ENCODE peak calls at places on chromosomes 1 and 21, in five cellular contexts. F, P, I, B and C are unnamed samples.

GRCh38 chr1:97108200-97108599 is 386.6 kb downstream of the PTBP2 start:
- DNase-seq in F (no peak), P (no peak), I (peak), B (no peak), C (no peak)

GRCh38 chr1:117886101-117886795 is 43.2 kb downstream of the GDAP2 start:
- DNase-seq in F (peak), P (no peak), I (peak), B (no peak), C (no peak)

GRCh38 chr21:43343992-43344886 is 82.7 kb downstream of the SIK1 start:
- DNase-seq in F (no peak), P (no peak), I (no peak), B (no peak), C (no peak)

GRCh38 chr1:153945795-153946621 is 510 bp downstream of the DENND4B start:
- DNase-seq in F (peak), P (no peak), I (peak), B (peak), C (no peak)

GRCh38 chr1:55727010-55727409 is 511.8 kb upstream of the USP24 start:
- DNase-seq in F (peak), P (peak), I (peak), B (no peak), C (peak)

GRCh38 chr21:15759469-15759868 is 29.7 kb downstream of the USP25 start:
- DNase-seq in F (no peak), P (no peak), I (no peak), B (no peak), C (no peak)

GRCh38 chr1:34696230-34696629 is 58.6 kb upstream of the GJB5 start:
- DNase-seq in F (no peak), P (no peak), I (peak), B (peak), C (no peak)

GRCh38 chr1:21631944-21632887 is 36.9 kb downstream of the RAP1GAP start:
- DNase-seq in F (no peak), P (no peak), I (no peak), B (peak), C (no peak)

GRCh38 chr1:224427346-224427745 is 7.3 kb downstream of the WDR26 start:
- DNase-seq in F (peak), P (no peak), I (peak), B (no peak), C (peak)

GRCh38 chr1:59316497-59317128 is 19.7 kb downstream of the FGGY start:
- DNase-seq in F (no peak), P (no peak), I (no peak), B (no peak), C (no peak)

GRCh38 chr1:234361102-234361603 is 12.1 kb upstream of the COA6 start:
- DNase-seq in F (no peak), P (no peak), I (no peak), B (no peak), C (no peak)

GRCh38 chr1:27868932-27869718 is 3.2 kb upstream of the THEMIS2 start:
- DNase-seq in F (no peak), P (no peak), I (no peak), B (peak), C (no peak)

GRCh38 chr1:52506349-52506748 is 46.5 kb downstream of the TUT4 start:
- DNase-seq in F (no peak), P (no peak), I (no peak), B (no peak), C (no peak)

GRCh38 chr1:43021547-43022474 is 63.1 kb upstream of the SLC2A1 start:
- DNase-seq in F (no peak), P (peak), I (no peak), B (no peak), C (no peak)

GRCh38 chr1:94045465-94046056 is 75.4 kb downstream of the ABCA4 start:
- DNase-seq in F (peak), P (peak), I (peak), B (peak), C (peak)

GRCh38 chr1:20715406-20715805 is 2.4 kb downstream of the KIF17 start:
- DNase-seq in F (no peak), P (no peak), I (no peak), B (no peak), C (no peak)

GRCh38 chr1:152182431-152182830 is 23.4 kb upstream of the RPTN start:
- DNase-seq in F (peak), P (no peak), I (peak), B (no peak), C (no peak)

GRCh38 chr1:35315649-35316048 is 47.1 kb downstream of the ZMYM4 start:
- DNase-seq in F (no peak), P (no peak), I (no peak), B (no peak), C (no peak)

GRCh38 chr1:184503221-184503749 is 116.5 kb downstream of the C1orf21 start:
- DNase-seq in F (no peak), P (no peak), I (no peak), B (no peak), C (no peak)

GRCh38 chr1:100719490-100719889 is at the start of gene VCAM1:
- DNase-seq in F (peak), P (no peak), I (no peak), B (peak), C (no peak)

GRCh38 chr1:8097077-8097799 is 71.1 kb upstream of the ERRFI1 start:
- DNase-seq in F (peak), P (peak), I (peak), B (peak), C (peak)

GRCh38 chr1:75134656-75134938 is 409 bp downstream of the LHX8 start:
- DNase-seq in F (no peak), P (no peak), I (no peak), B (no peak), C (no peak)

GRCh38 chr1:75135829-75136142 is 1.6 kb downstream of the LHX8 start:
- DNase-seq in F (no peak), P (no peak), I (no peak), B (no peak), C (no peak)

GRCh38 chr1:75132421-75133381 is 1.5 kb upstream of the LHX8 start:
- DNase-seq in F (no peak), P (no peak), I (no peak), B (no peak), C (no peak)

GRCh38 chr1:75134939-75135828 is 996 bp downstream of the LHX8 start:
- DNase-seq in F (peak), P (no peak), I (no peak), B (no peak), C (no peak)

GRCh38 chr1:75133754-75134655 is at the start of gene LHX8:
- DNase-seq in F (no peak), P (no peak), I (no peak), B (no peak), C (no peak)
- H3K4me3 ChIP-seq in F (no peak), P (no peak), I (no peak), B (peak), C (no peak)

GRCh38 chr1:204931313-204931712 is 60.7 kb downstream of the NFASC start:
- DNase-seq in F (no peak), P (no peak), I (no peak), B (no peak), C (no peak)

GRCh38 chr1:204928671-204929486 is 58.2 kb downstream of the NFASC start:
- DNase-seq in F (no peak), P (no peak), I (no peak), B (no peak), C (no peak)

GRCh38 chr1:204929487-204930185 is 59.0 kb downstream of the NFASC start:
- DNase-seq in F (no peak), P (no peak), I (no peak), B (no peak), C (no peak)

GRCh38 chr1:204925701-204926100 is 55.0 kb downstream of the NFASC start:
- DNase-seq in F (no peak), P (no peak), I (no peak), B (no peak), C (no peak)

GRCh38 chr1:204927673-204928641 is 57.3 kb downstream of the NFASC start:
- DNase-seq in F (no peak), P (no peak), I (no peak), B (no peak), C (no peak)
- TF ChIP-seq CTCF in F (no peak), P (no peak), I (no peak), B (no peak), C (no peak)

DNA sequence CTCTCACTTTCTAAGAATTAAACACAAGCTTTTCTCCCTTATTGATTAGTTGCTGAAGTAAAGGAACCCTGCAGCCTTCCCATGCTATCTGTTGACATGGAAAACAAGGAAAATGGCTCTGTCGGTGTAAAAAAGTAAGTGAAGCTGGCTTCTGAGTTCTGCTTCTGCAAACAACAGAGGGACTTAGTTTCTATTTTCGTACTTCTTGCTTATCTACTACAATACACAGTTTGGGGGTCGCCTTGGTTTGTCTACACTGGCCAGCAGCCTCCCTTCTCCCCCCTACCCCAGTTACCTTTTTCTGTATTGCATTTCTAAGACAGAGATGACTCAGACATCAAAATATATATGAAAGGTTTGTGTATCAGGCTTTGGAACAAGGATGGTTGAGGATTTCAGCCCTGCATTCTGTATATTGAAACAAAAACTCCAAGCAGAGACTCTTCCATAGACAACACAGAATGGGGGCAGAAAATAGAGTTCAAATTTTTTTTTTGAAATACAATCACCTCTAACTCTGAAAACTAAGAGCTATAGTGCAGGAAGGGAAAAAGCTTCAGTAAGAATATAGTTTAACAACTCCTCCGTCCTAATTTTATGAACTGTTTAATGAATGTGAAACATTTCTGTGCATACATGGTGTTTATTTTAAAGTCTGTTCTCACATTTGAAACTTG is 1.8 kb downstream of the SAMD13 start:
- DNase-seq in F (peak), P (no peak), I (no peak), B (no peak), C (no peak)
- H3K4me3 ChIP-seq in F (peak), P (peak), I (peak), B (peak), C (peak)

GRCh38 chr1:203368624-203369451 is 17.9 kb upstream of the FMOD start:
- DNase-seq in F (peak), P (no peak), I (peak), B (peak), C (peak)
- TF ChIP-seq CTCF in F (peak), P (peak), I (peak), B (no peak), C (peak)

GRCh38 chr1:1034438-1034759 is 14.5 kb downstream of the AGRN start:
- DNase-seq in F (no peak), P (no peak), I (no peak), B (no peak), C (no peak)

GRCh38 chr1:1033009-1033587 is 13.2 kb downstream of the AGRN start:
- DNase-seq in F (peak), P (no peak), I (peak), B (peak), C (no peak)

GRCh38 chr1:1035291-1035931 is 15.5 kb downstream of the AGRN start:
- DNase-seq in F (no peak), P (no peak), I (no peak), B (no peak), C (no peak)

GRCh38 chr1:1032428-1032827 is 12.5 kb downstream of the AGRN start:
- DNase-seq in F (no peak), P (no peak), I (no peak), B (no peak), C (no peak)

DNA sequence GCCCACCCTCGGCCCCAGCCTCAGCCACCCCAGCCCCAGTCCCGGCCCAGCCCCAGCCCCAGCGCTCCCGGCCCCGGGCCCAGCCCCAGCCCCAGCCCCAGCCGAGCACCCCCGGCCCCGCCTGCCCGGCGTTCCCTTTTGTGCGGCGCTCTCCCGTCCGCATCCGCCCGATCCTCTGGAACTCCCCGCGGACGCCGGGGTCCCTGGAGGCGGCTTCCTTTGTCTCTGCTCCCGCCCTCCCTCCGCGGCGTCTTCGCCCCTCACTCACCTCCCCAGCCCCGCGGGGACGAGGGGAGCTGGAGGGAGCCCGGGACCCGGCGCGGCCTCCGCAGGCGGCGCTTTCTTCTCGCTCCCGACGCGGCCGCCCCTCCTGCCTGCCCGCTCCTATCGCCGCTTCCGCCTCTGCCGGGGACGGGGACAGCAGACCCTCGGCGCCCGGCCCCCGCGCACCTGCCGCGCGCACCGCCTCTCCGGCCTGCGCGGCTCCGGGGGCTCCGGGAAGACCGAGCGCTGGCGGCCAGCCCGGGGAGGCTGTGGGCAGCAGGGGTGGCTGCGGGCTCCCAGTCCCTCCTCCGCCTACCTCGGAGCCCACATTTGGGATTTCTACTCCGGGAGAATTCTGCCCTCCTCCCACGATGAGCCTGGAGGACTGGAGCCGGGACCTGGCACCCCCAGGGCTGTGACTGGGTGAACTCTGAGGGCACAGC is 14.0 kb downstream of the AGRN start:
- DNase-seq in F (no peak), P (no peak), I (no peak), B (no peak), C (no peak)
- H3K4me3 ChIP-seq in F (peak), P (no peak), I (no peak), B (peak), C (no peak)

DNA sequence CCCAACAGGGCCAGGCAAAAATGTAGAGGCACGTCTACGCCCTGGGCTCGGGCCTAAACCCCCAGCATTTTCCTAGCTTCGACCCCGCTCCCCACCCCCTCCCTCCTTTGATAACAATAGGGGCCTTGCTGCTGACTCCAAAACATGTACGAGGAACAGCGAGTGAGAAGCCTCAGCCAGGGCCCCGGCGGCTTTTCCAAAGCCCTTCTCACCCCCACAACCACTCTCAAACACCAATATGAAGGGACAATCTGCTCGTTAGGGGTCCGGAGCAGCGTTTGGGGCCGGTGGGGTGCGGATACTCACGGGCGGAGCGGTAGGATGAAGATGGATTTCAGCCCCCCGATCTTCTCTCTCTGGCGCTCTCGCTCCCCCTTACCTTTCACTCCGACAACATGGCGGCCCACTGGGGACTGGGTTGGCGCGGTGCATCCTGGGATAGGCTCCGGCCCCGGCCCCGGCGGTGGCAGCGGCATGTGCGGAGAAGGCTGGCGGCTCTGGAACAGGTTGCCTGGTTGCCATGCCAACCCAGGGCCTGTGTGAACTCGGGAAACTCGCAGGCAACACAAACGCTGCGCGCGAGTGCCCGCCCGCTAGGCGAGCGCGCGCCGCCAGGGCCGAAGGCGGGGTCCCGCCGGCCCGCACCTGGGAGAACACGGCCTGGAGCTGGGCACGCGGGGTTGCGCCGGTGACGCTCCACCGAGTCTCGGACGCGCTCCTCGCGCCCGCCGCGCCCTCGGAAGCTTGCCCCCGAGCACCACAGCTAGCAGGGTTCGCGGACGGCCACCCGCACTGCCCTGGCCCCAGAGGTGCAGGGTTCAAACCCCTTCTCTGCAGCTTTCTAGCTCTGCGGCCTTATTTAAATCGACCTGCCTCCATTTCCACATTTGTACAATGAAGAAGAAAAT is at the start of gene PUM1:
- DNase-seq in F (peak), P (peak), I (peak), B (peak), C (peak)
- TF ChIP-seq CTCF in F (no peak), P (no peak), I (no peak), B (no peak), C (no peak)